ENCODE peak calls at places on chromosome 15, in nine cellular contexts. One of them, this sample, is unnamed.

GRCh38 chr15:71596672-71597071 is 213.7 kb upstream of the NR2E3 start:
- DNase-seq in activated CD8-positive, alpha-beta memory T cell treated with anti-CD3 and anti-CD28 coated beads for 48 hours: no peak
- DNase-seq in T-helper 17 cell: no peak
- DNase-seq in activated naive CD4-positive, alpha-beta T cell: no peak
- DNase-seq in amniotic stem cell: no peak
- DNase-seq in T1000: no peak
- DNase-seq in Caco-2: no peak
- DNase-seq in activated CD4-positive, alpha-beta T cell treated with anti-CD3 and anti-CD28 coated beads, Interleukin-2, amount 50 U/mL, for 24 hours: no peak
- DNase-seq in hepatic stellate cell: peak; percentile 11
- DNase-seq in this sample: no peak

GRCh38 chr15:69976366-69976994 is 121.2 kb downstream of the TLE3 start:
- DNase-seq in activated CD4-positive, alpha-beta T cell treated with anti-CD3 and anti-CD28 coated beads, Interleukin-2, amount 50 U/mL, for 24 hours: peak; percentile 8
- DNase-seq in T1000: peak; percentile 17
- DNase-seq in hepatic stellate cell: no peak
- DNase-seq in activated CD8-positive, alpha-beta memory T cell treated with anti-CD3 and anti-CD28 coated beads for 48 hours: peak; percentile 45
- DNase-seq in activated naive CD4-positive, alpha-beta T cell: peak; percentile 18
- DNase-seq in amniotic stem cell: peak; percentile 38
- DNase-seq in Caco-2: no peak
- DNase-seq in T-helper 17 cell: no peak
- DNase-seq in this sample: no peak

GRCh38 chr15:85748176-85748575 is 46.5 kb downstream of the KLHL25 start:
- DNase-seq in activated CD4-positive, alpha-beta T cell treated with anti-CD3 and anti-CD28 coated beads, Interleukin-2, amount 50 U/mL, for 24 hours: no peak
- DNase-seq in Caco-2: no peak
- DNase-seq in T-helper 17 cell: no peak
- DNase-seq in activated naive CD4-positive, alpha-beta T cell: no peak
- DNase-seq in hepatic stellate cell: no peak
- DNase-seq in activated CD8-positive, alpha-beta memory T cell treated with anti-CD3 and anti-CD28 coated beads for 48 hours: no peak
- DNase-seq in T1000: no peak
- DNase-seq in amniotic stem cell: no peak
- DNase-seq in this sample: no peak

GRCh38 chr15:78372880-78373279 is 32.7 kb downstream of the CRABP1 start:
- DNase-seq in hepatic stellate cell: no peak
- DNase-seq in activated CD8-positive, alpha-beta memory T cell treated with anti-CD3 and anti-CD28 coated beads for 48 hours: no peak
- DNase-seq in activated naive CD4-positive, alpha-beta T cell: no peak
- DNase-seq in Caco-2: peak; percentile 62
- DNase-seq in T1000: no peak
- DNase-seq in amniotic stem cell: no peak
- DNase-seq in activated CD4-positive, alpha-beta T cell treated with anti-CD3 and anti-CD28 coated beads, Interleukin-2, amount 50 U/mL, for 24 hours: no peak
- DNase-seq in T-helper 17 cell: no peak
- DNase-seq in this sample: no peak

GRCh38 chr15:75675579-75676404 is 28.1 kb downstream of the SNX33 start:
- DNase-seq in T-helper 17 cell: no peak
- DNase-seq in hepatic stellate cell: no peak
- DNase-seq in activated CD4-positive, alpha-beta T cell treated with anti-CD3 and anti-CD28 coated beads, Interleukin-2, amount 50 U/mL, for 24 hours: no peak
- DNase-seq in Caco-2: no peak
- DNase-seq in activated CD8-positive, alpha-beta memory T cell treated with anti-CD3 and anti-CD28 coated beads for 48 hours: no peak
- DNase-seq in activated naive CD4-positive, alpha-beta T cell: no peak
- DNase-seq in T1000: no peak
- DNase-seq in amniotic stem cell: no peak
- DNase-seq in this sample: no peak

GRCh38 chr15:63391669-63392354 is 10.2 kb upstream of the CA12 start:
- DNase-seq in amniotic stem cell: no peak
- DNase-seq in T1000: no peak
- DNase-seq in Caco-2: no peak
- DNase-seq in activated naive CD4-positive, alpha-beta T cell: no peak
- DNase-seq in T-helper 17 cell: no peak
- DNase-seq in hepatic stellate cell: no peak
- DNase-seq in activated CD8-positive, alpha-beta memory T cell treated with anti-CD3 and anti-CD28 coated beads for 48 hours: no peak
- DNase-seq in activated CD4-positive, alpha-beta T cell treated with anti-CD3 and anti-CD28 coated beads, Interleukin-2, amount 50 U/mL, for 24 hours: no peak
- DNase-seq in this sample: no peak

GRCh38 chr15:87268675-87269074 is 987.9 kb downstream of the NTRK3 start:
- DNase-seq in activated CD8-positive, alpha-beta memory T cell treated with anti-CD3 and anti-CD28 coated beads for 48 hours: no peak
- DNase-seq in activated CD4-positive, alpha-beta T cell treated with anti-CD3 and anti-CD28 coated beads, Interleukin-2, amount 50 U/mL, for 24 hours: no peak
- DNase-seq in T1000: no peak
- DNase-seq in T-helper 17 cell: no peak
- DNase-seq in amniotic stem cell: no peak
- DNase-seq in hepatic stellate cell: no peak
- DNase-seq in activated naive CD4-positive, alpha-beta T cell: no peak
- DNase-seq in Caco-2: no peak
- DNase-seq in this sample: no peak

GRCh38 chr15:45795487-45796069 is 160.7 kb downstream of the SQOR start:
- DNase-seq in activated CD8-positive, alpha-beta memory T cell treated with anti-CD3 and anti-CD28 coated beads for 48 hours: no peak
- DNase-seq in T-helper 17 cell: no peak
- DNase-seq in hepatic stellate cell: no peak
- DNase-seq in activated naive CD4-positive, alpha-beta T cell: no peak
- DNase-seq in activated CD4-positive, alpha-beta T cell treated with anti-CD3 and anti-CD28 coated beads, Interleukin-2, amount 50 U/mL, for 24 hours: no peak
- DNase-seq in Caco-2: peak; percentile 54
- DNase-seq in T1000: no peak
- DNase-seq in amniotic stem cell: no peak
- DNase-seq in this sample: no peak

GRCh38 chr15:92051726-92052125 is 198.2 kb downstream of the SLCO3A1 start:
- DNase-seq in activated CD4-positive, alpha-beta T cell treated with anti-CD3 and anti-CD28 coated beads, Interleukin-2, amount 50 U/mL, for 24 hours: no peak
- DNase-seq in T1000: no peak
- DNase-seq in amniotic stem cell: no peak
- DNase-seq in activated CD8-positive, alpha-beta memory T cell treated with anti-CD3 and anti-CD28 coated beads for 48 hours: no peak
- DNase-seq in activated naive CD4-positive, alpha-beta T cell: no peak
- DNase-seq in Caco-2: no peak
- DNase-seq in hepatic stellate cell: no peak
- DNase-seq in T-helper 17 cell: no peak
- DNase-seq in this sample: no peak

GRCh38 chr15:90071220-90071807 is 31.0 kb downstream of the IDH2 start:
- DNase-seq in T1000: no peak
- DNase-seq in activated CD8-positive, alpha-beta memory T cell treated with anti-CD3 and anti-CD28 coated beads for 48 hours: peak; percentile 48
- DNase-seq in hepatic stellate cell: peak; percentile 89
- DNase-seq in activated CD4-positive, alpha-beta T cell treated with anti-CD3 and anti-CD28 coated beads, Interleukin-2, amount 50 U/mL, for 24 hours: peak; percentile 44
- DNase-seq in amniotic stem cell: peak; percentile 77
- DNase-seq in Caco-2: peak; percentile 74
- DNase-seq in T-helper 17 cell: peak; percentile 54
- DNase-seq in activated naive CD4-positive, alpha-beta T cell: peak; percentile 73
- DNase-seq in this sample: peak; percentile 60

GRCh38 chr15:77251662-77252061 is 168.2 kb downstream of the PEAK1 start:
- DNase-seq in Caco-2: no peak
- DNase-seq in amniotic stem cell: no peak
- DNase-seq in T-helper 17 cell: no peak
- DNase-seq in activated CD4-positive, alpha-beta T cell treated with anti-CD3 and anti-CD28 coated beads, Interleukin-2, amount 50 U/mL, for 24 hours: no peak
- DNase-seq in activated naive CD4-positive, alpha-beta T cell: no peak
- DNase-seq in hepatic stellate cell: no peak
- DNase-seq in T1000: no peak
- DNase-seq in activated CD8-positive, alpha-beta memory T cell treated with anti-CD3 and anti-CD28 coated beads for 48 hours: no peak
- DNase-seq in this sample: no peak

GRCh38 chr15:23853291-23853690 is 166.2 kb upstream of the NDN start:
- DNase-seq in amniotic stem cell: no peak
- DNase-seq in T-helper 17 cell: no peak
- DNase-seq in Caco-2: no peak
- DNase-seq in activated CD4-positive, alpha-beta T cell treated with anti-CD3 and anti-CD28 coated beads, Interleukin-2, amount 50 U/mL, for 24 hours: no peak
- DNase-seq in activated naive CD4-positive, alpha-beta T cell: no peak
- DNase-seq in hepatic stellate cell: no peak
- DNase-seq in T1000: no peak
- DNase-seq in activated CD8-positive, alpha-beta memory T cell treated with anti-CD3 and anti-CD28 coated beads for 48 hours: no peak
- DNase-seq in this sample: no peak

GRCh38 chr15:81106560-81106959 is 27.5 kb upstream of the CFAP161 start:
- DNase-seq in Caco-2: peak; percentile 41
- DNase-seq in amniotic stem cell: peak; percentile 62
- DNase-seq in activated CD4-positive, alpha-beta T cell treated with anti-CD3 and anti-CD28 coated beads, Interleukin-2, amount 50 U/mL, for 24 hours: no peak
- DNase-seq in hepatic stellate cell: peak; percentile 67
- DNase-seq in T-helper 17 cell: no peak
- DNase-seq in T1000: no peak
- DNase-seq in activated CD8-positive, alpha-beta memory T cell treated with anti-CD3 and anti-CD28 coated beads for 48 hours: no peak
- DNase-seq in activated naive CD4-positive, alpha-beta T cell: peak; percentile 7
- DNase-seq in this sample: peak; percentile 3

GRCh38 chr15:95826831-95827230 is 503.7 kb upstream of the NR2F2 start:
- DNase-seq in activated naive CD4-positive, alpha-beta T cell: no peak
- DNase-seq in amniotic stem cell: no peak
- DNase-seq in activated CD8-positive, alpha-beta memory T cell treated with anti-CD3 and anti-CD28 coated beads for 48 hours: no peak
- DNase-seq in T1000: no peak
- DNase-seq in hepatic stellate cell: no peak
- DNase-seq in Caco-2: no peak
- DNase-seq in T-helper 17 cell: no peak
- DNase-seq in activated CD4-positive, alpha-beta T cell treated with anti-CD3 and anti-CD28 coated beads, Interleukin-2, amount 50 U/mL, for 24 hours: no peak
- DNase-seq in this sample: no peak

GRCh38 chr15:80776420-80777045 is 2.6 kb upstream of the CEMIP start:
- DNase-seq in activated CD4-positive, alpha-beta T cell treated with anti-CD3 and anti-CD28 coated beads, Interleukin-2, amount 50 U/mL, for 24 hours: no peak
- DNase-seq in T-helper 17 cell: peak; percentile 20
- DNase-seq in T1000: peak; percentile 52
- DNase-seq in hepatic stellate cell: peak; percentile 70
- DNase-seq in Caco-2: peak; percentile 65
- DNase-seq in amniotic stem cell: peak; percentile 48
- DNase-seq in activated naive CD4-positive, alpha-beta T cell: peak; percentile 20
- DNase-seq in activated CD8-positive, alpha-beta memory T cell treated with anti-CD3 and anti-CD28 coated beads for 48 hours: peak; percentile 54
- DNase-seq in this sample: peak; percentile 55

GRCh38 chr15:42145546-42146455 is 10.6 kb downstream of the PLA2G4F start:
- DNase-seq in hepatic stellate cell: no peak
- DNase-seq in activated CD4-positive, alpha-beta T cell treated with anti-CD3 and anti-CD28 coated beads, Interleukin-2, amount 50 U/mL, for 24 hours: no peak
- DNase-seq in activated CD8-positive, alpha-beta memory T cell treated with anti-CD3 and anti-CD28 coated beads for 48 hours: no peak
- DNase-seq in T1000: no peak
- DNase-seq in T-helper 17 cell: no peak
- DNase-seq in activated naive CD4-positive, alpha-beta T cell: no peak
- DNase-seq in amniotic stem cell: no peak
- DNase-seq in Caco-2: peak; percentile 26
- DNase-seq in this sample: no peak

GRCh38 chr15:98904466-98905048 is 103.0 kb downstream of the PGPEP1L start:
- DNase-seq in Caco-2: peak; percentile 57
- DNase-seq in activated naive CD4-positive, alpha-beta T cell: no peak
- DNase-seq in hepatic stellate cell: peak; percentile 64
- DNase-seq in amniotic stem cell: no peak
- DNase-seq in T-helper 17 cell: no peak
- DNase-seq in activated CD4-positive, alpha-beta T cell treated with anti-CD3 and anti-CD28 coated beads, Interleukin-2, amount 50 U/mL, for 24 hours: no peak
- DNase-seq in T1000: no peak
- DNase-seq in activated CD8-positive, alpha-beta memory T cell treated with anti-CD3 and anti-CD28 coated beads for 48 hours: no peak
- DNase-seq in this sample: peak; percentile 37

GRCh38 chr15:24948495-24948894 is 6.3 kb upstream of the SNRPN start:
- DNase-seq in activated naive CD4-positive, alpha-beta T cell: no peak
- DNase-seq in T1000: no peak
- DNase-seq in amniotic stem cell: no peak
- DNase-seq in activated CD4-positive, alpha-beta T cell treated with anti-CD3 and anti-CD28 coated beads, Interleukin-2, amount 50 U/mL, for 24 hours: no peak
- DNase-seq in Caco-2: no peak
- DNase-seq in T-helper 17 cell: no peak
- DNase-seq in activated CD8-positive, alpha-beta memory T cell treated with anti-CD3 and anti-CD28 coated beads for 48 hours: no peak
- DNase-seq in hepatic stellate cell: no peak
- DNase-seq in this sample: no peak

GRCh38 chr15:36356978-36357582 is 222.3 kb upstream of the CDIN1 start:
- DNase-seq in hepatic stellate cell: peak; percentile 29
- DNase-seq in activated naive CD4-positive, alpha-beta T cell: no peak
- DNase-seq in Caco-2: no peak
- DNase-seq in T-helper 17 cell: no peak
- DNase-seq in amniotic stem cell: peak; percentile 9
- DNase-seq in T1000: no peak
- DNase-seq in activated CD4-positive, alpha-beta T cell treated with anti-CD3 and anti-CD28 coated beads, Interleukin-2, amount 50 U/mL, for 24 hours: no peak
- DNase-seq in activated CD8-positive, alpha-beta memory T cell treated with anti-CD3 and anti-CD28 coated beads for 48 hours: no peak
- DNase-seq in this sample: no peak

GRCh38 chr15:49813615-49814014 is 192.8 kb downstream of the DTWD1 start:
- DNase-seq in amniotic stem cell: no peak
- DNase-seq in hepatic stellate cell: no peak
- DNase-seq in T-helper 17 cell: no peak
- DNase-seq in activated CD4-positive, alpha-beta T cell treated with anti-CD3 and anti-CD28 coated beads, Interleukin-2, amount 50 U/mL, for 24 hours: no peak
- DNase-seq in activated CD8-positive, alpha-beta memory T cell treated with anti-CD3 and anti-CD28 coated beads for 48 hours: no peak
- DNase-seq in Caco-2: no peak
- DNase-seq in activated naive CD4-positive, alpha-beta T cell: no peak
- DNase-seq in T1000: no peak
- DNase-seq in this sample: no peak

GRCh38 chr15:44535509-44536297 is 1.2 kb upstream of the EIF3J start:
- DNase-seq in activated CD4-positive, alpha-beta T cell treated with anti-CD3 and anti-CD28 coated beads, Interleukin-2, amount 50 U/mL, for 24 hours: no peak
- DNase-seq in activated CD8-positive, alpha-beta memory T cell treated with anti-CD3 and anti-CD28 coated beads for 48 hours: no peak
- DNase-seq in amniotic stem cell: no peak
- DNase-seq in T-helper 17 cell: no peak
- DNase-seq in activated naive CD4-positive, alpha-beta T cell: peak; percentile 21
- DNase-seq in T1000: no peak
- DNase-seq in Caco-2: peak; percentile 42
- DNase-seq in hepatic stellate cell: peak; percentile 14
- DNase-seq in this sample: no peak

GRCh38 chr15:76057332-76058000 is 2.3 kb upstream of the TMEM266 start:
- DNase-seq in activated CD8-positive, alpha-beta memory T cell treated with anti-CD3 and anti-CD28 coated beads for 48 hours: no peak
- DNase-seq in activated CD4-positive, alpha-beta T cell treated with anti-CD3 and anti-CD28 coated beads, Interleukin-2, amount 50 U/mL, for 24 hours: no peak
- DNase-seq in activated naive CD4-positive, alpha-beta T cell: no peak
- DNase-seq in amniotic stem cell: no peak
- DNase-seq in Caco-2: no peak
- DNase-seq in T-helper 17 cell: no peak
- DNase-seq in hepatic stellate cell: peak; percentile 31
- DNase-seq in T1000: no peak
- DNase-seq in this sample: no peak

GRCh38 chr15:65634381-65634780 is 12.6 kb downstream of the SLC24A1 start:
- DNase-seq in Caco-2: no peak
- DNase-seq in amniotic stem cell: no peak
- DNase-seq in hepatic stellate cell: no peak
- DNase-seq in activated CD8-positive, alpha-beta memory T cell treated with anti-CD3 and anti-CD28 coated beads for 48 hours: no peak
- DNase-seq in activated CD4-positive, alpha-beta T cell treated with anti-CD3 and anti-CD28 coated beads, Interleukin-2, amount 50 U/mL, for 24 hours: no peak
- DNase-seq in T-helper 17 cell: no peak
- DNase-seq in T1000: no peak
- DNase-seq in activated naive CD4-positive, alpha-beta T cell: no peak
- DNase-seq in this sample: no peak

GRCh38 chr15:73114064-73114463 is 61.8 kb downstream of the NEO1 start:
- DNase-seq in T-helper 17 cell: no peak
- DNase-seq in activated CD4-positive, alpha-beta T cell treated with anti-CD3 and anti-CD28 coated beads, Interleukin-2, amount 50 U/mL, for 24 hours: no peak
- DNase-seq in T1000: no peak
- DNase-seq in Caco-2: no peak
- DNase-seq in hepatic stellate cell: no peak
- DNase-seq in activated CD8-positive, alpha-beta memory T cell treated with anti-CD3 and anti-CD28 coated beads for 48 hours: no peak
- DNase-seq in activated naive CD4-positive, alpha-beta T cell: no peak
- DNase-seq in amniotic stem cell: no peak
- DNase-seq in this sample: no peak

GRCh38 chr15:69784808-69785550 is 312.7 kb downstream of the TLE3 start:
- DNase-seq in activated naive CD4-positive, alpha-beta T cell: no peak
- DNase-seq in T-helper 17 cell: no peak
- DNase-seq in amniotic stem cell: peak; percentile 56
- DNase-seq in Caco-2: no peak
- DNase-seq in activated CD8-positive, alpha-beta memory T cell treated with anti-CD3 and anti-CD28 coated beads for 48 hours: no peak
- DNase-seq in hepatic stellate cell: no peak
- DNase-seq in T1000: peak; percentile 33
- DNase-seq in activated CD4-positive, alpha-beta T cell treated with anti-CD3 and anti-CD28 coated beads, Interleukin-2, amount 50 U/mL, for 24 hours: no peak
- DNase-seq in this sample: no peak

GRCh38 chr15:65731926-65732325 is 60.2 kb downstream of the DENND4A start:
- DNase-seq in activated CD4-positive, alpha-beta T cell treated with anti-CD3 and anti-CD28 coated beads, Interleukin-2, amount 50 U/mL, for 24 hours: no peak
- DNase-seq in hepatic stellate cell: no peak
- DNase-seq in activated naive CD4-positive, alpha-beta T cell: no peak
- DNase-seq in activated CD8-positive, alpha-beta memory T cell treated with anti-CD3 and anti-CD28 coated beads for 48 hours: no peak
- DNase-seq in Caco-2: no peak
- DNase-seq in T1000: no peak
- DNase-seq in T-helper 17 cell: no peak
- DNase-seq in amniotic stem cell: no peak
- DNase-seq in this sample: no peak

GRCh38 chr15:70806992-70807712 is 43.8 kb upstream of the UACA start:
- DNase-seq in amniotic stem cell: no peak
- DNase-seq in T-helper 17 cell: no peak
- DNase-seq in activated CD4-positive, alpha-beta T cell treated with anti-CD3 and anti-CD28 coated beads, Interleukin-2, amount 50 U/mL, for 24 hours: no peak
- DNase-seq in T1000: no peak
- DNase-seq in activated naive CD4-positive, alpha-beta T cell: no peak
- DNase-seq in Caco-2: no peak
- DNase-seq in activated CD8-positive, alpha-beta memory T cell treated with anti-CD3 and anti-CD28 coated beads for 48 hours: no peak
- DNase-seq in hepatic stellate cell: peak; percentile 56
- DNase-seq in this sample: no peak

GRCh38 chr15:80695911-80696651 is 971 bp downstream of the ABHD17C start:
- DNase-seq in activated CD8-positive, alpha-beta memory T cell treated with anti-CD3 and anti-CD28 coated beads for 48 hours: no peak
- DNase-seq in amniotic stem cell: peak; percentile 42
- DNase-seq in activated CD4-positive, alpha-beta T cell treated with anti-CD3 and anti-CD28 coated beads, Interleukin-2, amount 50 U/mL, for 24 hours: no peak
- DNase-seq in activated naive CD4-positive, alpha-beta T cell: peak; percentile 6
- DNase-seq in T-helper 17 cell: no peak
- DNase-seq in Caco-2: no peak
- DNase-seq in T1000: no peak
- DNase-seq in hepatic stellate cell: peak; percentile 31
- DNase-seq in this sample: no peak